ENCODE peak calls at places on chromosomes 3 and 15, in ten cellular contexts. One of them, this sample, is unnamed.

GRCh38 chr3:150447631-150448465 is 39.8 kb downstream of the TSC22D2 start:
- DNase-seq in NCI-H510A treated with DMSO at 0.1 percent for 48 hours: no peak
- DNase-seq in hippocampal formation: no peak
- DNase-seq in mucosa of descending colon: no peak
- DNase-seq in fibroblast of the aortic adventitia: peak; percentile 27
- DNase-seq in astrocyte of the spinal cord: peak; percentile 36
- DNase-seq in stimulated activated CD8-positive, alpha-beta memory T cell treated with anti-CD3 and anti-CD28 coated beads, Interleukin-7, amount 100 ng/mL, for 24 hours: no peak
- DNase-seq in psoas muscle: no peak
- DNase-seq in OCI-LY7: no peak
- DNase-seq in naive thymus-derived CD8-positive, alpha-beta T cell: no peak
- DNase-seq in this sample: no peak

GRCh38 chr15:91954211-91954804 is 100.8 kb downstream of the SLCO3A1 start:
- DNase-seq in NCI-H510A treated with DMSO at 0.1 percent for 48 hours: peak; percentile 35
- DNase-seq in hippocampal formation: no peak
- DNase-seq in mucosa of descending colon: peak; percentile 77
- DNase-seq in fibroblast of the aortic adventitia: no peak
- DNase-seq in astrocyte of the spinal cord: no peak
- DNase-seq in stimulated activated CD8-positive, alpha-beta memory T cell treated with anti-CD3 and anti-CD28 coated beads, Interleukin-7, amount 100 ng/mL, for 24 hours: no peak
- DNase-seq in psoas muscle: no peak
- DNase-seq in OCI-LY7: no peak
- DNase-seq in naive thymus-derived CD8-positive, alpha-beta T cell: no peak
- DNase-seq in this sample: no peak

GRCh38 chr15:70810916-70811578 is 42.9 kb downstream of the LARP6 start:
- DNase-seq in NCI-H510A treated with DMSO at 0.1 percent for 48 hours: no peak
- DNase-seq in hippocampal formation: no peak
- DNase-seq in mucosa of descending colon: no peak
- DNase-seq in fibroblast of the aortic adventitia: no peak
- DNase-seq in astrocyte of the spinal cord: no peak
- DNase-seq in stimulated activated CD8-positive, alpha-beta memory T cell treated with anti-CD3 and anti-CD28 coated beads, Interleukin-7, amount 100 ng/mL, for 24 hours: no peak
- DNase-seq in psoas muscle: no peak
- DNase-seq in OCI-LY7: no peak
- DNase-seq in naive thymus-derived CD8-positive, alpha-beta T cell: no peak
- DNase-seq in this sample: no peak

GRCh38 chr3:51559961-51560360 is 21.4 kb downstream of the RAD54L2 start:
- DNase-seq in NCI-H510A treated with DMSO at 0.1 percent for 48 hours: no peak
- DNase-seq in hippocampal formation: no peak
- DNase-seq in mucosa of descending colon: no peak
- DNase-seq in fibroblast of the aortic adventitia: no peak
- DNase-seq in astrocyte of the spinal cord: no peak
- DNase-seq in stimulated activated CD8-positive, alpha-beta memory T cell treated with anti-CD3 and anti-CD28 coated beads, Interleukin-7, amount 100 ng/mL, for 24 hours: no peak
- DNase-seq in psoas muscle: no peak
- DNase-seq in OCI-LY7: no peak
- DNase-seq in naive thymus-derived CD8-positive, alpha-beta T cell: no peak
- DNase-seq in this sample: no peak

GRCh38 chr3:51434746-51435323 is 43.8 kb downstream of the RBM15B start:
- DNase-seq in NCI-H510A treated with DMSO at 0.1 percent for 48 hours: peak; percentile 25
- DNase-seq in hippocampal formation: peak; percentile 35
- DNase-seq in mucosa of descending colon: no peak
- DNase-seq in fibroblast of the aortic adventitia: peak; percentile 64
- DNase-seq in astrocyte of the spinal cord: peak; percentile 48
- DNase-seq in stimulated activated CD8-positive, alpha-beta memory T cell treated with anti-CD3 and anti-CD28 coated beads, Interleukin-7, amount 100 ng/mL, for 24 hours: no peak
- DNase-seq in psoas muscle: no peak
- DNase-seq in OCI-LY7: peak; percentile 61
- DNase-seq in naive thymus-derived CD8-positive, alpha-beta T cell: peak; percentile 32
- DNase-seq in this sample: no peak

GRCh38 chr15:100043732-100044131 is 298.0 kb downstream of the ADAMTS17 start:
- DNase-seq in NCI-H510A treated with DMSO at 0.1 percent for 48 hours: no peak
- DNase-seq in hippocampal formation: no peak
- DNase-seq in mucosa of descending colon: no peak
- DNase-seq in fibroblast of the aortic adventitia: no peak
- DNase-seq in astrocyte of the spinal cord: no peak
- DNase-seq in stimulated activated CD8-positive, alpha-beta memory T cell treated with anti-CD3 and anti-CD28 coated beads, Interleukin-7, amount 100 ng/mL, for 24 hours: no peak
- DNase-seq in psoas muscle: no peak
- DNase-seq in OCI-LY7: no peak
- DNase-seq in naive thymus-derived CD8-positive, alpha-beta T cell: no peak
- DNase-seq in this sample: no peak

GRCh38 chr3:107045791-107046190 is 331.4 kb upstream of the CCDC54 start:
- DNase-seq in NCI-H510A treated with DMSO at 0.1 percent for 48 hours: no peak
- DNase-seq in hippocampal formation: peak; percentile 69
- DNase-seq in mucosa of descending colon: no peak
- DNase-seq in fibroblast of the aortic adventitia: no peak
- DNase-seq in astrocyte of the spinal cord: no peak
- DNase-seq in stimulated activated CD8-positive, alpha-beta memory T cell treated with anti-CD3 and anti-CD28 coated beads, Interleukin-7, amount 100 ng/mL, for 24 hours: no peak
- DNase-seq in psoas muscle: no peak
- DNase-seq in OCI-LY7: no peak
- DNase-seq in naive thymus-derived CD8-positive, alpha-beta T cell: no peak
- DNase-seq in this sample: no peak

GRCh38 chr3:5321941-5322340 is 134.4 kb downstream of the EDEM1 start:
- DNase-seq in NCI-H510A treated with DMSO at 0.1 percent for 48 hours: no peak
- DNase-seq in hippocampal formation: no peak
- DNase-seq in mucosa of descending colon: no peak
- DNase-seq in fibroblast of the aortic adventitia: no peak
- DNase-seq in astrocyte of the spinal cord: peak; percentile 22
- DNase-seq in stimulated activated CD8-positive, alpha-beta memory T cell treated with anti-CD3 and anti-CD28 coated beads, Interleukin-7, amount 100 ng/mL, for 24 hours: no peak
- DNase-seq in psoas muscle: no peak
- DNase-seq in OCI-LY7: no peak
- DNase-seq in naive thymus-derived CD8-positive, alpha-beta T cell: no peak
- DNase-seq in this sample: no peak

GRCh38 chr3:51955893-51956770 is 951 bp downstream of the GPR62 start:
- DNase-seq in NCI-H510A treated with DMSO at 0.1 percent for 48 hours: no peak
- DNase-seq in hippocampal formation: no peak
- DNase-seq in mucosa of descending colon: peak; percentile 64
- DNase-seq in fibroblast of the aortic adventitia: peak; percentile 22
- DNase-seq in astrocyte of the spinal cord: peak; percentile 38
- DNase-seq in stimulated activated CD8-positive, alpha-beta memory T cell treated with anti-CD3 and anti-CD28 coated beads, Interleukin-7, amount 100 ng/mL, for 24 hours: no peak
- DNase-seq in psoas muscle: peak; percentile 82
- DNase-seq in OCI-LY7: peak; percentile 36
- DNase-seq in naive thymus-derived CD8-positive, alpha-beta T cell: peak; percentile 42
- DNase-seq in this sample: no peak

GRCh38 chr3:169179193-169180122 is 484.1 kb downstream of the MECOM start:
- DNase-seq in NCI-H510A treated with DMSO at 0.1 percent for 48 hours: peak; percentile 11
- DNase-seq in hippocampal formation: no peak
- DNase-seq in mucosa of descending colon: no peak
- DNase-seq in fibroblast of the aortic adventitia: no peak
- DNase-seq in astrocyte of the spinal cord: no peak
- DNase-seq in stimulated activated CD8-positive, alpha-beta memory T cell treated with anti-CD3 and anti-CD28 coated beads, Interleukin-7, amount 100 ng/mL, for 24 hours: no peak
- DNase-seq in psoas muscle: no peak
- DNase-seq in OCI-LY7: no peak
- DNase-seq in naive thymus-derived CD8-positive, alpha-beta T cell: no peak
- DNase-seq in this sample: no peak

GRCh38 chr3:117477214-117477755 is 767.7 kb downstream of the TUSC7 start:
- DNase-seq in NCI-H510A treated with DMSO at 0.1 percent for 48 hours: no peak
- DNase-seq in hippocampal formation: no peak
- DNase-seq in mucosa of descending colon: no peak
- DNase-seq in fibroblast of the aortic adventitia: no peak
- DNase-seq in astrocyte of the spinal cord: no peak
- DNase-seq in stimulated activated CD8-positive, alpha-beta memory T cell treated with anti-CD3 and anti-CD28 coated beads, Interleukin-7, amount 100 ng/mL, for 24 hours: no peak
- DNase-seq in psoas muscle: no peak
- DNase-seq in OCI-LY7: no peak
- DNase-seq in naive thymus-derived CD8-positive, alpha-beta T cell: no peak
- DNase-seq in this sample: no peak

GRCh38 chr3:138364356-138365252 is 16.2 kb downstream of the MRAS start:
- DNase-seq in NCI-H510A treated with DMSO at 0.1 percent for 48 hours: no peak
- DNase-seq in hippocampal formation: no peak
- DNase-seq in mucosa of descending colon: no peak
- DNase-seq in fibroblast of the aortic adventitia: no peak
- DNase-seq in astrocyte of the spinal cord: no peak
- DNase-seq in stimulated activated CD8-positive, alpha-beta memory T cell treated with anti-CD3 and anti-CD28 coated beads, Interleukin-7, amount 100 ng/mL, for 24 hours: no peak
- DNase-seq in psoas muscle: no peak
- DNase-seq in OCI-LY7: no peak
- DNase-seq in naive thymus-derived CD8-positive, alpha-beta T cell: no peak
- DNase-seq in this sample: no peak

GRCh38 chr3:157700405-157700804 is 197.2 kb upstream of the VEPH1 start:
- DNase-seq in NCI-H510A treated with DMSO at 0.1 percent for 48 hours: no peak
- DNase-seq in hippocampal formation: peak; percentile 5
- DNase-seq in mucosa of descending colon: no peak
- DNase-seq in fibroblast of the aortic adventitia: no peak
- DNase-seq in astrocyte of the spinal cord: no peak
- DNase-seq in stimulated activated CD8-positive, alpha-beta memory T cell treated with anti-CD3 and anti-CD28 coated beads, Interleukin-7, amount 100 ng/mL, for 24 hours: no peak
- DNase-seq in psoas muscle: no peak
- DNase-seq in OCI-LY7: no peak
- DNase-seq in naive thymus-derived CD8-positive, alpha-beta T cell: no peak
- DNase-seq in this sample: no peak

GRCh38 chr15:79198461-79198860 is 84.1 kb upstream of the ANKRD34C start:
- DNase-seq in NCI-H510A treated with DMSO at 0.1 percent for 48 hours: no peak
- DNase-seq in hippocampal formation: no peak
- DNase-seq in mucosa of descending colon: no peak
- DNase-seq in fibroblast of the aortic adventitia: no peak
- DNase-seq in astrocyte of the spinal cord: no peak
- DNase-seq in stimulated activated CD8-positive, alpha-beta memory T cell treated with anti-CD3 and anti-CD28 coated beads, Interleukin-7, amount 100 ng/mL, for 24 hours: no peak
- DNase-seq in psoas muscle: no peak
- DNase-seq in OCI-LY7: no peak
- DNase-seq in naive thymus-derived CD8-positive, alpha-beta T cell: no peak
- DNase-seq in this sample: no peak

GRCh38 chr15:96851613-96852012 is 521.1 kb downstream of the NR2F2 start:
- DNase-seq in NCI-H510A treated with DMSO at 0.1 percent for 48 hours: no peak
- DNase-seq in hippocampal formation: no peak
- DNase-seq in mucosa of descending colon: no peak
- DNase-seq in fibroblast of the aortic adventitia: peak; percentile 20
- DNase-seq in astrocyte of the spinal cord: peak; percentile 82
- DNase-seq in stimulated activated CD8-positive, alpha-beta memory T cell treated with anti-CD3 and anti-CD28 coated beads, Interleukin-7, amount 100 ng/mL, for 24 hours: no peak
- DNase-seq in psoas muscle: no peak
- DNase-seq in OCI-LY7: no peak
- DNase-seq in naive thymus-derived CD8-positive, alpha-beta T cell: no peak
- DNase-seq in this sample: no peak